ENCODE peak calls at places on chromosomes 11 and 22, in four cellular contexts. A is omental fat pad, H is GM06990, X is cardiac muscle cell. B is an unnamed sample.

GRCh38 chr22:36423461-36424404 is 36.0 kb upstream of the MYH9 start:
- DNase-seq in A (no peak), H (no peak), X (no peak), B (no peak)

GRCh38 chr11:44333271-44334218 is 23.6 kb upstream of the ALX4 start:
- DNase-seq in H (no peak), A (no peak), X (no peak), B (no peak)

GRCh38 chr11:44767421-44767820 is 40.7 kb downstream of the TSPAN18 start:
- DNase-seq in X (no peak), H (no peak), A (no peak), B (no peak)

GRCh38 chr11:65575568-65576231 is at the start of gene EHBP1L1:
- DNase-seq in H (peak; percentile 84), X (peak; percentile 65), A (no peak), B (no peak)

GRCh38 chr11:40445391-40445790 is 1014.1 kb downstream of the LRRC4C start:
- DNase-seq in X (no peak), A (no peak), H (no peak), B (no peak)

GRCh38 chr22:40757071-40757470 is 62.1 kb downstream of the SLC25A17 start:
- DNase-seq in A (no peak), H (no peak), X (no peak), B (no peak)

GRCh38 chr22:46798366-46799057 is 36.1 kb downstream of the TBC1D22A start:
- DNase-seq in H (peak; percentile 75), X (peak; percentile 83), A (peak; percentile 58), B (peak; percentile 83)

GRCh38 chr22:35409783-35410662 is 10.1 kb downstream of the MCM5 start:
- DNase-seq in H (peak; percentile 82), A (no peak), X (no peak), B (no peak)

GRCh38 chr11:123181075-123181474 is 14.0 kb downstream of the CLMP start:
- DNase-seq in X (no peak), H (no peak), A (no peak), B (no peak)

GRCh38 chr11:28347351-28347750 is 239.2 kb downstream of the METTL15 start:
- DNase-seq in H (no peak), X (no peak), A (no peak), B (no peak)

GRCh38 chr22:20615021-20615420 is 107.6 kb downstream of the MED15 start:
- DNase-seq in H (no peak), X (no peak), A (no peak), B (no peak)

GRCh38 chr22:26786398-26786797 is 129.0 kb downstream of the MIAT start:
- DNase-seq in X (no peak), H (no peak), A (no peak), B (no peak)

GRCh38 chr22:26318975-26319374 is 110.1 kb upstream of the ASPHD2 start:
- DNase-seq in A (no peak), H (no peak), X (no peak), B (no peak)

GRCh38 chr11:130608267-130608666 is 159.8 kb downstream of the ADAMTS15 start:
- DNase-seq in A (no peak), X (no peak), H (no peak), B (no peak)

GRCh38 chr11:8330896-8331295 is 67.2 kb upstream of the LMO1 start:
- DNase-seq in H (no peak), A (no peak), X (no peak), B (no peak)

GRCh38 chr11:119361961-119362725 is 15.6 kb upstream of the MFRP start:
- DNase-seq in H (no peak), X (no peak), A (no peak), B (no peak)

GRCh38 chr11:78801161-78801884 is 226.7 kb upstream of the NARS2 start:
- DNase-seq in H (no peak), A (no peak), X (no peak), B (no peak)

GRCh38 chr11:1129666-1130160 is 28.0 kb upstream of the MUC5AC start:
- DNase-seq in A (no peak), H (no peak), X (no peak), B (no peak)

GRCh38 chr11:96204366-96204659 is 138.7 kb downstream of the MAML2 start:
- DNase-seq in X (no peak), A (no peak), H (no peak), B (no peak)

GRCh38 chr11:2693851-2694261 is 5.9 kb downstream of the KCNQ1OT1 start:
- DNase-seq in H (no peak), X (no peak), A (no peak), B (no peak)

GRCh38 chr11:66687831-66688281 is 10.2 kb upstream of the RBM4B start:
- DNase-seq in A (no peak), H (no peak), X (no peak), B (no peak)

GRCh38 chr11:67504023-67504949 is 877 bp downstream of the PITPNM1 start:
- DNase-seq in X (peak; percentile 57), A (no peak), H (no peak), B (no peak)

GRCh38 chr11:110759972-110760381 is 47.7 kb upstream of the ARHGAP20 start:
- DNase-seq in X (no peak), H (no peak), A (no peak), B (no peak)

GRCh38 chr11:121494355-121495099 is 41.8 kb upstream of the SORL1-AS1 start:
- DNase-seq in X (no peak), A (no peak), H (peak; percentile 40), B (no peak)

GRCh38 chr11:45922425-45923082 is at the start of gene LARGE2:
- DNase-seq in H (no peak), A (no peak), X (peak; percentile 72), B (no peak)

GRCh38 chr11:100735949-100736675 is 49.0 kb downstream of the ARHGAP42 start:
- DNase-seq in X (no peak), A (no peak), H (no peak), B (no peak)

GRCh38 chr22:39871008-39871798 is 22.4 kb downstream of the ENTHD1 start:
- DNase-seq in A (no peak), H (no peak), X (no peak), B (no peak)

GRCh38 chr11:84865791-84866535 is 761.2 kb downstream of the DLG2 start:
- DNase-seq in H (no peak), X (no peak), A (no peak), B (no peak)

GRCh38 chr11:84465040-84465439 is 1162.1 kb downstream of the DLG2 start:
- DNase-seq in H (no peak), A (no peak), X (no peak), B (no peak)

GRCh38 chr22:43425976-43426785 is 14.4 kb downstream of the MPPED1 start:
- DNase-seq in A (no peak), X (no peak), H (no peak), B (no peak)

GRCh38 chr11:131685906-131686305 is 315.5 kb downstream of the NTM start:
- DNase-seq in H (no peak), A (no peak), X (no peak), B (no peak)

GRCh38 chr11:71192629-71193028 is 59.7 kb downstream of the SHANK2 start:
- DNase-seq in X (no peak), A (no peak), H (no peak), B (no peak)

GRCh38 chr11:119041821-119042514 is 11.3 kb upstream of the SLC37A4 start:
- DNase-seq in H (no peak), X (no peak), A (no peak), B (no peak)

GRCh38 chr11:11351042-11351586 is 1.9 kb downstream of the CSNK2A3 start:
- DNase-seq in H (no peak), X (no peak), A (no peak), B (no peak)

GRCh38 chr11:61890536-61891330 is 612 bp downstream of the FADS3 start:
- DNase-seq in X (peak; percentile 69), A (peak; percentile 58), H (no peak), B (no peak)

GRCh38 chr11:61889831-61890230 is 1.5 kb downstream of the FADS3 start:
- DNase-seq in H (no peak), A (no peak), X (no peak), B (no peak)

GRCh38 chr11:61892085-61892370 is 683 bp upstream of the FADS3 start:
- DNase-seq in H (no peak), X (no peak), A (no peak), B (no peak)

GRCh38 chr11:61893981-61894380 is 2.6 kb upstream of the FADS3 start:
- DNase-seq in H (no peak), A (no peak), X (no peak), B (no peak)

GRCh38 chr11:61891331-61892084 is at the start of gene FADS3:
- DNase-seq in H (peak; percentile 70), X (peak; percentile 94), A (peak; percentile 55), B (peak; percentile 53)
- TF ChIP-seq CTCF in H (no peak), X (no peak), A (no peak), B (no peak)

DNA sequence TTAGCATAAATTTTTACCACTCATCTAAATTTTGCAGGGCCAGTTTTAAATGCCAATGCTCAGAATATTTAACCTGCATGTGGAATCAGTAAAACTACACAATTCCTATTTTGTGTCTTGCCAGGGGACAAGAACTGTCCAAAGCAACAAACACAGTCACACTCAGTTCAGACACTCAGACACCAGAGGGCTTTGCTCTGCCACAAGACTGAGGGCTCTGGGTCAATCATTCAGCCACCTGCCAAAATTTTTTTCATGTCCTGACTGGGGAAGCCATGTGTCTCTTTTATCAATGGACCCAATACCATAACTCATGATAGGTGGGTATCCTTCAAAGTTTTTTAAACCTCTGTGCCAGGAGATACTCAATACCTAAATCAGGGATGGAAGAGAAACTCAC is 304.0 kb upstream of the ANO3 start:
- DNase-seq in H (no peak), A (no peak), X (no peak), B (no peak)
- TF ChIP-seq CTCF in H (peak; percentile 19), A (no peak), X (no peak), B (no peak)

GRCh38 chr11:114892381-114893197 is 214.3 kb downstream of the NXPE2 start:
- DNase-seq in H (no peak), X (no peak), A (no peak), B (no peak)
- TF ChIP-seq CTCF in H (peak; percentile 69), X (no peak), A (no peak), B (peak; percentile 57)

GRCh38 chr11:5420993-5421392 is 918 bp upstream of the OR51Q1 start:
- DNase-seq in A (no peak), X (no peak), H (no peak), B (no peak)
- TF ChIP-seq CTCF in A (no peak), X (no peak), H (no peak), B (no peak)

DNA sequence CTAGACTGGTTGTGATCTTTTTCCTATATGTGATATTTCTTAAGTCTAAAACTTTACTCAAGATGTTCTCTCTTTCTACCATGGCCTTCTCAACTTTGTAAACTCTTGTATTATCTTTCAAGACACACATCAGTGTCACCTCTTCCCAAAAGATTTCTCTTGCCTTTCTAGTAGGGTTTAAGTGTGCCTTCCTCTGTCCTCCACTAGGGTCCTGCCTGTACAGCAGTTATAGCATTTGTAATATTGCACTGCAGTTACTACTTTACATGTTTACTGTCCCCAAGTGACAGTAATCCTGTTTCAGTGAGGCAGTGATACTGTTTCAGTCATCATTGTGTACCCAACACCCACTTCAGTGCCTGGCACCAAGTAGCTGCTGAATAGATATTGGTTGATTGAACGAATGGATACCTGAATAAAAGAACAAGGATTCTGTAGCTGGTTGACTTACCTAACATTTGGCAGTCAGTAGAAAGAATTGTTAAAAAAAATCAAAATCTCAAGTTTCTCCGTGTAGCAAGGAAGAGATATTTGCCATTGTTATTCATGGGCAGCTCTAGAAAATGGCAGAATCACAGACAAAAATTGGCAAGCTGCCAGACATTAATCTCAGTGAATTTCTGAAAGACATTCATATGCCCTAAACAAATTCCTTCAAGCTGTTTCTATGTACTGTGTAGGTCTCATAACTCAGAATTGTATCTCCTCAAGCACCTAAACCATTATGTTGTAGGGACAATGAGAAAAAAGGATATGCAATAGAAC is 79.4 kb downstream of the RBMXL2 start:
- DNase-seq in A (no peak), X (no peak), H (no peak), B (no peak)
- TF ChIP-seq CTCF in A (no peak), X (no peak), H (no peak), B (no peak)

B was measured in mesothelial cell of epicardium.